ENCODE peak calls at places on chromosomes 6 and 20, in nine cellular contexts. One of them, this sample, is unnamed.

GRCh38 chr20:23995905-23996666 is 7.5 kb upstream of the GGTLC1 start:
- DNase-seq in stimulated activated naive CD8-positive, alpha-beta T cell treated with anti-CD3 and anti-CD28 coated beads, Interleukin-15, Interleukin-2, amounts not matched to agents 100 U/mL and 50 U/mL, for 24 hours: peak
- DNase-seq in H7: no peak
- DNase-seq in neural progenitor cell: peak
- DNase-seq in NCI-H1105: peak
- DNase-seq in AG10803: peak
- DNase-seq in frontal cortex: no peak
- DNase-seq in psoas muscle: no peak
- DNase-seq in ELR: peak
- DNase-seq in this sample: no peak

GRCh38 chr6:51927450-51927849 is 160.0 kb downstream of the PKHD1 start:
- DNase-seq in stimulated activated naive CD8-positive, alpha-beta T cell treated with anti-CD3 and anti-CD28 coated beads, Interleukin-15, Interleukin-2, amounts not matched to agents 100 U/mL and 50 U/mL, for 24 hours: no peak
- DNase-seq in H7: no peak
- DNase-seq in neural progenitor cell: no peak
- DNase-seq in NCI-H1105: peak
- DNase-seq in AG10803: no peak
- DNase-seq in frontal cortex: no peak
- DNase-seq in psoas muscle: no peak
- DNase-seq in ELR: no peak
- DNase-seq in this sample: no peak

GRCh38 chr20:5938456-5939029 is 11.8 kb downstream of the TRMT6 start:
- DNase-seq in stimulated activated naive CD8-positive, alpha-beta T cell treated with anti-CD3 and anti-CD28 coated beads, Interleukin-15, Interleukin-2, amounts not matched to agents 100 U/mL and 50 U/mL, for 24 hours: no peak
- DNase-seq in H7: no peak
- DNase-seq in neural progenitor cell: no peak
- DNase-seq in NCI-H1105: no peak
- DNase-seq in AG10803: no peak
- DNase-seq in frontal cortex: no peak
- DNase-seq in psoas muscle: no peak
- DNase-seq in ELR: no peak
- DNase-seq in this sample: no peak

GRCh38 chr6:170529839-170530520 is 23.1 kb downstream of the PSMB1 start:
- DNase-seq in stimulated activated naive CD8-positive, alpha-beta T cell treated with anti-CD3 and anti-CD28 coated beads, Interleukin-15, Interleukin-2, amounts not matched to agents 100 U/mL and 50 U/mL, for 24 hours: peak
- DNase-seq in H7: peak
- DNase-seq in neural progenitor cell: peak
- DNase-seq in NCI-H1105: peak
- DNase-seq in AG10803: peak
- DNase-seq in frontal cortex: peak
- DNase-seq in psoas muscle: peak
- DNase-seq in ELR: peak
- DNase-seq in this sample: peak

GRCh38 chr6:81838724-81839425 is 86.4 kb upstream of the TENT5A start:
- DNase-seq in stimulated activated naive CD8-positive, alpha-beta T cell treated with anti-CD3 and anti-CD28 coated beads, Interleukin-15, Interleukin-2, amounts not matched to agents 100 U/mL and 50 U/mL, for 24 hours: no peak
- DNase-seq in H7: no peak
- DNase-seq in neural progenitor cell: no peak
- DNase-seq in NCI-H1105: no peak
- DNase-seq in AG10803: no peak
- DNase-seq in frontal cortex: no peak
- DNase-seq in psoas muscle: no peak
- DNase-seq in ELR: peak
- DNase-seq in this sample: no peak

GRCh38 chr6:85460951-85461805 is 11.3 kb downstream of the NT5E start:
- DNase-seq in stimulated activated naive CD8-positive, alpha-beta T cell treated with anti-CD3 and anti-CD28 coated beads, Interleukin-15, Interleukin-2, amounts not matched to agents 100 U/mL and 50 U/mL, for 24 hours: peak
- DNase-seq in H7: no peak
- DNase-seq in neural progenitor cell: no peak
- DNase-seq in NCI-H1105: no peak
- DNase-seq in AG10803: peak
- DNase-seq in frontal cortex: no peak
- DNase-seq in psoas muscle: no peak
- DNase-seq in ELR: peak
- DNase-seq in this sample: no peak

GRCh38 chr6:43090557-43090952 is 14.4 kb downstream of the PTK7 start:
- DNase-seq in stimulated activated naive CD8-positive, alpha-beta T cell treated with anti-CD3 and anti-CD28 coated beads, Interleukin-15, Interleukin-2, amounts not matched to agents 100 U/mL and 50 U/mL, for 24 hours: no peak
- DNase-seq in H7: peak
- DNase-seq in neural progenitor cell: peak
- DNase-seq in NCI-H1105: no peak
- DNase-seq in AG10803: no peak
- DNase-seq in frontal cortex: no peak
- DNase-seq in psoas muscle: no peak
- DNase-seq in ELR: no peak
- DNase-seq in this sample: no peak

GRCh38 chr6:107108201-107108890 is 7.0 kb downstream of the BEND3 start:
- DNase-seq in stimulated activated naive CD8-positive, alpha-beta T cell treated with anti-CD3 and anti-CD28 coated beads, Interleukin-15, Interleukin-2, amounts not matched to agents 100 U/mL and 50 U/mL, for 24 hours: no peak
- DNase-seq in H7: no peak
- DNase-seq in neural progenitor cell: no peak
- DNase-seq in NCI-H1105: no peak
- DNase-seq in AG10803: no peak
- DNase-seq in frontal cortex: no peak
- DNase-seq in psoas muscle: no peak
- DNase-seq in ELR: no peak
- DNase-seq in this sample: no peak

GRCh38 chr6:2684766-2685754 is 65.7 kb downstream of the MYLK4 start:
- DNase-seq in stimulated activated naive CD8-positive, alpha-beta T cell treated with anti-CD3 and anti-CD28 coated beads, Interleukin-15, Interleukin-2, amounts not matched to agents 100 U/mL and 50 U/mL, for 24 hours: no peak
- DNase-seq in H7: no peak
- DNase-seq in neural progenitor cell: no peak
- DNase-seq in NCI-H1105: no peak
- DNase-seq in AG10803: no peak
- DNase-seq in frontal cortex: no peak
- DNase-seq in psoas muscle: no peak
- DNase-seq in ELR: no peak
- DNase-seq in this sample: no peak

GRCh38 chr20:46965477-46965876 is 70.8 kb downstream of the EYA2 start:
- DNase-seq in stimulated activated naive CD8-positive, alpha-beta T cell treated with anti-CD3 and anti-CD28 coated beads, Interleukin-15, Interleukin-2, amounts not matched to agents 100 U/mL and 50 U/mL, for 24 hours: no peak
- DNase-seq in H7: no peak
- DNase-seq in neural progenitor cell: no peak
- DNase-seq in NCI-H1105: peak
- DNase-seq in AG10803: no peak
- DNase-seq in frontal cortex: no peak
- DNase-seq in psoas muscle: no peak
- DNase-seq in ELR: no peak
- DNase-seq in this sample: peak

GRCh38 chr6:111972714-111973678 is 80.9 kb upstream of the CCN6 start:
- DNase-seq in stimulated activated naive CD8-positive, alpha-beta T cell treated with anti-CD3 and anti-CD28 coated beads, Interleukin-15, Interleukin-2, amounts not matched to agents 100 U/mL and 50 U/mL, for 24 hours: peak
- DNase-seq in H7: no peak
- DNase-seq in neural progenitor cell: no peak
- DNase-seq in NCI-H1105: no peak
- DNase-seq in AG10803: peak
- DNase-seq in frontal cortex: no peak
- DNase-seq in psoas muscle: peak
- DNase-seq in ELR: peak
- DNase-seq in this sample: no peak

GRCh38 chr6:122180132-122180531 is 219.3 kb upstream of the HSF2 start:
- DNase-seq in stimulated activated naive CD8-positive, alpha-beta T cell treated with anti-CD3 and anti-CD28 coated beads, Interleukin-15, Interleukin-2, amounts not matched to agents 100 U/mL and 50 U/mL, for 24 hours: no peak
- DNase-seq in H7: no peak
- DNase-seq in neural progenitor cell: peak
- DNase-seq in NCI-H1105: no peak
- DNase-seq in AG10803: peak
- DNase-seq in frontal cortex: no peak
- DNase-seq in psoas muscle: no peak
- DNase-seq in ELR: no peak
- DNase-seq in this sample: no peak

This sample was measured in SHP77 treated with DMSO at 0.1 percent for 48 hours.